ENCODE peak calls at places on chromosomes 2 and 18, in four cellular contexts. L, C, B and T are unnamed samples. For H3K4me1, the result is how much of the 10 kb centered on the place peaks cover.

GRCh38 chr18:3029215-3029972 is 16.4 kb upstream of the LPIN2 start:
- DNase-seq in L (no peak), C (peak), B (no peak), T (no peak)

GRCh38 chr2:189465478-189465877 is 24.2 kb downstream of the WDR75 start:
- DNase-seq in L (no peak), C (no peak), B (no peak), T (no peak)

GRCh38 chr18:58859935-58860334 is 4.7 kb upstream of the ZNF532 start:
- DNase-seq in L (no peak), C (no peak), B (no peak), T (no peak)

GRCh38 chr2:25309402-25309801 is 32.3 kb downstream of the DNMT3A start:
- DNase-seq in L (no peak), C (peak), B (peak), T (no peak)

GRCh38 chr2:153871231-153872221 is at the start of gene GALNT13:
- DNase-seq in L (no peak), C (peak), B (no peak), T (peak)

GRCh38 chr2:99876956-99877355 is 265.4 kb downstream of the AFF3 start:
- DNase-seq in L (no peak), C (no peak), B (no peak), T (no peak)

GRCh38 chr2:46810195-46810594 is 105.4 kb downstream of the MCFD2 start:
- DNase-seq in L (no peak), C (no peak), B (no peak), T (no peak)

GRCh38 chr2:127158614-127159290 is 51.8 kb upstream of the BIN1 start:
- DNase-seq in L (no peak), C (no peak), B (no peak), T (no peak)

GRCh38 chr2:49298230-49298629 is 143.9 kb upstream of the FSHR start:
- DNase-seq in L (no peak), C (no peak), B (no peak), T (no peak)

GRCh38 chr2:222903234-222904220 is 42.7 kb downstream of the ACSL3 start:
- DNase-seq in L (no peak), C (peak), B (peak), T (no peak)

GRCh38 chr2:86002375-86002774 is 103.3 kb downstream of the POLR1A start:
- DNase-seq in L (no peak), C (no peak), B (no peak), T (no peak)

GRCh38 chr2:222751238-222751637 is 79.8 kb downstream of the MOGAT1 start:
- DNase-seq in L (no peak), C (no peak), B (no peak), T (no peak)

GRCh38 chr2:138274421-138275291 is 226.9 kb upstream of the SPOPL start:
- DNase-seq in L (no peak), C (no peak), B (no peak), T (no peak)

GRCh38 chr2:142675398-142675797 is 202.1 kb upstream of the KYNU start:
- DNase-seq in L (no peak), C (no peak), B (no peak), T (no peak)

GRCh38 chr18:74050807-74051206 is 96.8 kb downstream of the FBXO15 start:
- DNase-seq in L (no peak), C (no peak), B (no peak), T (no peak)

GRCh38 chr2:9473985-9474360 is 378 bp upstream of the IAH1 start:
- DNase-seq in L (peak), C (peak), B (peak), T (peak)

GRCh38 chr2:73142937-73143336 is 30.2 kb upstream of the RAB11FIP5 start:
- DNase-seq in L (no peak), C (no peak), B (no peak), T (no peak)

GRCh38 chr2:190978389-190979053 is 35.5 kb downstream of the STAT1 start:
- DNase-seq in L (no peak), C (no peak), B (no peak), T (no peak)

GRCh38 chr2:26078939-26079338 is 45.1 kb downstream of the RAB10 start:
- DNase-seq in L (no peak), C (no peak), B (no peak), T (no peak)

GRCh38 chr2:228059735-228060134 is 121.8 kb downstream of the SPHKAP start:
- DNase-seq in L (no peak), C (peak), B (no peak), T (no peak)

GRCh38 chr2:204223544-204223943 is 287.0 kb downstream of the ICOS start:
- DNase-seq in L (no peak), C (no peak), B (no peak), T (no peak)

GRCh38 chr2:19653336-19653908 is 248.4 kb downstream of the TTC32 start:
- DNase-seq in L (no peak), C (no peak), B (no peak), T (no peak)

GRCh38 chr2:84880645-84881521 is at the start of gene TRABD2A:
- DNase-seq in L (peak), C (peak), B (peak), T (peak)

GRCh38 chr2:51781691-51782090 is 749.8 kb upstream of the NRXN1 start:
- DNase-seq in L (no peak), C (no peak), B (no peak), T (no peak)
- H3K4me1 ChIP-seq in L (under half), C (under half), B (under half), T (under half)

GRCh38 chr18:59960272-59960671 is 60.5 kb downstream of the PMAIP1 start:
- DNase-seq in L (no peak), C (no peak), B (no peak), T (no peak)
- H3K4me1 ChIP-seq in L (under half), C (under half), B (under half), T (under half)

DNA sequence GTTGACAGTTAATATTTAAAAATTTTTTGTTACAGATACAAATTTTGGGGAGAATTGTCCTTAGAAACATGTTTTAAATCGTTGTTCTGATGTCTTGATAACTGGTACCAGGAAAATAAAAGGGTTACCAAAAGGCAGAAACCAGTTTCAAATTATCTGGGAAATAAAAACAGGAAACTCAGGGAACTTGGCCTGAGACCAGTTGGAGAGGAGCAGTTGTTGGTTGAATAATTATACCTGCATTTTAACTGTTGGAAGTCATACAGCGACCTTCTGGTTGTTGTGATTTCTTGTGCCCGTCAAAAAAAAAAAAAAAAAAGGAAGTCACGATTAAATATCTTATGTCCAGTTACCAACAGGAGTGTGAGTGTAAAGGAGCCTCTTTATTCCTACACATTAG is 51.8 kb downstream of the CRIM1 start:
- DNase-seq in L (no peak), C (no peak), B (no peak), T (no peak)
- H3K4me1 ChIP-seq in L (under half), C (under half), B (under half), T (half or more)

DNA sequence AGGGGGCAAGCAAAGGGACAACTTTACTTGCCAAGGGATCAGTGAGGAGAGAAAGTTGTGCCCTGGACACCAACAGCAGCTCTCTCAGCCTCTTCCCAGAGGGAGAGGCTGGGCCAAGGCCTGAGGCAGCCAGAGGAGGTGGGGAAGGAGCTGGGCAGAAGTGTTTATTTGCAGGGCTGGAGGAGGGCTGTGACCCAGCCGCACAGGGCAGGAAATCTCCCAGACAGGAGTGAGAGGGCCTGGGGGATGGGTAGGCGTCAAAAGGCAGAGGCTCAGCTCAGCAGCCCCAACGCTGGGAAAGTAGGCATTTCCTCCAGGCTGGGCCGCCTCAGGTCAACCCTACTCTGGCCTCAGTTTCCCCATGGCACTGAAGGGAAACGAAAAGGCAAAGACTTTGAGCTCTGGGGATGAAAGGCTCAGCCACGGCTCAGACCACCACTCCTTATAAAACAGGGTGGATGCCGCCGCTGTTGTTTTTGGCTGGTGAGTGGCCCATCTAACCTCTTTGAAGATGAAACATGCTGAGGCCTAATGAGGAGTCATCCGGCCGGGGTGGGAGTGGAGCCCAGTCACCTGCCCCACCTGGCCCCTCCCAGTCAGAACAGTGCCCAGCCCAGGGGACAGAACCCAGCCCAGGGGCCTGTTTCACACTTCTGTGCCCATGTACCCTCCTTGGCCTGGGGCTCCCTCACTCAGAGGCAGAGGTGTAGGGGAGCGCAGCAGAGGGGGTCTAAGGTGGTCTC is 21.9 kb upstream of the SEMA4C start:
- DNase-seq in L (peak), C (peak), B (peak), T (peak)
- H3K4me1 ChIP-seq in L (under half), C (under half), B (under half), T (under half)

DNA sequence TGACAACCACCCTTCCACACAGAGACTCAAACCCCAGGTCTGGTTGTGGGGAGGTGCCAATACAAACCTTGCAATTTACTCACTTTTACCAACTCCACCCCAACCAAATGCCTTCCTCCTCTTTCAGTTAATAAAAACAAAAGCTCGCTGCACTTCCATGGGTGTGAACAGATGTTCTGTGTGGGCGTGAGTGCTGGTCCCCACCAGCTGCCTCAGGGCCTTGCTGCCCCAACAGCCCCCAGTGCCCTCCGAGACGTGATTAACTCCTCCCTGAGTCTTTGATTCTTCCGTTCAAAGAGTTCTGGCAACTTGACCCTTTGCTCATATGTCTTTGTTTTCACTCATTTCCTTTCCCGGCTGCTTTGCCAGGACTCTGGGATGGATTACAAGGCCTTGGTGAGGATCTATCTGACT is 258.9 kb upstream of the CXCR4 start:
- DNase-seq in L (no peak), C (no peak), B (no peak), T (no peak)
- H3K4me1 ChIP-seq in L (under half), C (under half), B (under half), T (under half)

DNA sequence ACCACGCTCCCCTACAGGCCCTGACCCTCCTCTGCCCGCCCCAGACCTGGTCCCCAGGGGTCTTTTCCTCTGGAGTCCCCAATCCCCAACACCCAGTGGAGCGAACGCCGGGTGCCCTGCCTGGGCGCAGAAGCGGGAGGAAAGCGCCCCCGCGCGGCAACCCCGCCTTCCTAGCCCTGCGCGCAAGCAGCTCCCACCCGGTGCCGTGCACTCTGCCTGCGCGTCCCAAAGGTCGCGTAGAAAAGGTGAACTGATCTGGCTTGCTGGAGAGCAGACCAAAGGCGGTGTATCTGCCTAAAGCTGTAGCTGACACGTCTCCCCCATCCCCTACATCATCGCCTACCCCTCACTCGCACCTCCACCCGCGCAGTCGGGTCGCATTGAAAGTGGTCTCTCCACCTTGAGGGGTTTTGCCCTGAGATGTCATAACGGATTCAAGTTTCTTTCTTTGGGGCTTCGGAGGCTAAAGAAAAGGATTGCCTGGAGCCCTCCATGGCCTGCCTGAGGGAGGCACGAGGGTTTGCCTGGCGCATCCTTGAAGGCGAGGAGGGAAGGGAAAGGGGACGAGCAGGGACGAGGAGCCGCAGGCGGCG is 5.7 kb downstream of the GAD1 start:
- DNase-seq in L (no peak), C (no peak), B (peak), T (no peak)
- H3K4me1 ChIP-seq in L (under half), C (under half), B (half or more), T (half or more)

GRCh38 chr2:147177449-147177848 is 667.4 kb upstream of the ACVR2A start:
- DNase-seq in L (no peak), C (no peak), B (no peak), T (no peak)
- H3K4me1 ChIP-seq in L (under half), C (under half), B (under half), T (under half)

GRCh38 chr2:193527146-193527545 is 1332.4 kb upstream of the TMEFF2 start:
- DNase-seq in L (no peak), C (no peak), B (no peak), T (no peak)
- H3K4me1 ChIP-seq in L (under half), C (under half), B (under half), T (under half)

DNA sequence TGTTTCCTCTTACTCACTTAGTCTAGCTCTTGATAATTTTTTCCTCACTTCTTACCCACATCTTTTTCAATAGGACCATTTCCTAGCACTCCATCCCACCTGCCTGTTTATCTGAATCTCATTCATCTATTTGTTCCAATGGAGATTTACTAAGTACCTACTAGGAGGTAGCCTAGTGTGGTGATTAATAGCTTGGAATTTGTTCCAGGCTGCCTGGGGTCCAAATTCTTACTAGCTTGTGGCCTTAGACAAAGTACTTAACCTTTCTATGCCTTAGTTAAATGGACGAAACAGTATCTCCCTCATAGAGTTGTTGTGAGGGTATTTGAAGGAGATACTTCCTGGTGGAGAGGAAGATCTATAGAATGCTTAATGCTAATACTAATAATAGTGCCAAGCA is 42.9 kb upstream of the SERTAD2 start:
- DNase-seq in L (no peak), C (no peak), B (no peak), T (no peak)
- H3K4me1 ChIP-seq in L (under half), C (under half), B (under half), T (under half)

GRCh38 chr2:238406998-238407285 is 19.8 kb upstream of the ASB1 start:
- DNase-seq in L (no peak), C (no peak), B (no peak), T (no peak)

GRCh38 chr2:238401539-238401938 is 25.2 kb upstream of the ASB1 start:
- DNase-seq in L (no peak), C (no peak), B (no peak), T (no peak)

GRCh38 chr2:238406222-238406997 is 20.3 kb upstream of the ASB1 start:
- DNase-seq in L (no peak), C (no peak), B (no peak), T (no peak)

GRCh38 chr2:238404406-238405216 is 22.1 kb upstream of the ASB1 start:
- DNase-seq in L (no peak), C (no peak), B (no peak), T (no peak)

DNA sequence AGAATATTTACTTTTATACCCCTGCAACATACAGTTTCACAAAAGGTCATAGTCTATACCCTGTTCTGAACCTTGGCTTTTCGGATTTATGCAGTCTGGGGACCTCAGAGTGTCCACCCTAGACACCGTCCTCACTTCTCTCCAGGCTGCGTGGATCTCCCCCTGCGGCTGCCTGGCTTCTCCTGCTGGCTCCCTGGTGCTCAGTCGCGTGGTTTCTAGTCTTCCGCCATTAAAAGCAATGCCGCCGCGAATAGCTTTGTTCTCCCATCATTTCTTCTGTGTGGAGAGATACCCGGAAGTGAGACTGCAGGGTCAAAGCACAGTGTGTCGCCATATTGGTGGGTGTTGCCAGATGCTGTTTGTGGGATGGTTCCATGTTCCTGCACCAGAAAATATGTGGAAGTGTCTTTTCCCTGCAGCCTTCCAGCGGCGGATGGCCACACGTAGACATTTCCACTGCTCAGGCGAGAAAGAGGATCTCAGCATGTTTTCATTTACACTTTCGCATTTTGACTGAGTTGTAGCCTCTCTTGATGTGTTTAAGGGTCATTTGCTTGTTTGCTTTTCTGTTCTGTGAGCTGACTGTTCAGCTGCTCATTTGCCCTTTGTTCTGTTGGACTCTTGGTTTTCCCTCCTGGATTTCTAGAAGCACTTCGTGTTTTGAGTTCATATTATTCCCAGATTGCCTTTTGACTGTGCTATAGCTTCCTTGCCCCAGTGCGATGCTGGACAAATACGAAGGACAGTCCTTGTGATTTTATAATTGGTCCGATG is 22.9 kb upstream of the ASB1 start:
- DNase-seq in L (no peak), C (no peak), B (no peak), T (no peak)
- H3K4me1 ChIP-seq in L (under half), C (under half), B (under half), T (under half)